ENCODE peak calls at places on chromosomes 12 and 14, in four cellular contexts. A is uterus, S is left ventricle myocardium inferior, Z is fibroblast of lung. T is an unnamed sample.

GRCh38 chr12:4858385-4858784 is 51.3 kb upstream of the KCNA1 start:
- DNase-seq in Z (no peak), S (no peak), A (no peak), T (no peak)

GRCh38 chr12:113647048-113647447 is 175.4 kb upstream of the LHX5 start:
- DNase-seq in S (no peak), A (no peak), Z (no peak), T (no peak)

GRCh38 chr12:79247494-79247893 is 382.9 kb downstream of the SYT1 start:
- DNase-seq in A (no peak), Z (no peak), S (no peak), T (no peak)

GRCh38 chr12:48004039-48004940 is at the start of gene COL2A1:
- DNase-seq in A (no peak), Z (no peak), S (no peak), T (no peak)

GRCh38 chr14:56008160-56008559 is 110.1 kb upstream of the PELI2 start:
- DNase-seq in Z (no peak), A (no peak), S (no peak), T (no peak)

GRCh38 chr12:96194901-96195844 is 998 bp downstream of the ELK3 start:
- DNase-seq in A (peak), S (peak), Z (peak), T (no peak)

GRCh38 chr12:130872179-130873096 is 572 bp downstream of the RAN start:
- DNase-seq in A (no peak), Z (peak), S (peak), T (no peak)

GRCh38 chr14:23071975-23072539 is 14.7 kb upstream of the CDH24 start:
- DNase-seq in A (no peak), Z (no peak), S (no peak), T (no peak)

GRCh38 chr12:91364591-91365184 is 182.1 kb upstream of the DCN start:
- DNase-seq in S (no peak), Z (no peak), A (no peak), T (no peak)

GRCh38 chr14:102528441-102529170 is 19.0 kb upstream of the ANKRD9 start:
- DNase-seq in S (no peak), Z (no peak), A (no peak), T (no peak)

GRCh38 chr12:65741662-65742480 is 82.4 kb upstream of the HMGA2 start:
- DNase-seq in A (peak), Z (peak), S (peak), T (no peak)

GRCh38 chr14:76439237-76439775 is 63.4 kb downstream of the ESRRB start:
- DNase-seq in A (no peak), Z (no peak), S (no peak), T (no peak)

GRCh38 chr12:122275459-122275858 is 9.2 kb upstream of the VPS33A start:
- DNase-seq in A (no peak), Z (no peak), S (no peak), T (no peak)

GRCh38 chr14:99560946-99561683 is 42.9 kb downstream of the CCDC85C start:
- DNase-seq in A (no peak), S (peak), Z (no peak), T (no peak)

GRCh38 chr14:95686935-95687334 is 709 bp downstream of the TCL1B start:
- DNase-seq in S (no peak), Z (no peak), A (no peak), T (no peak)

GRCh38 chr12:129393357-129393937 is 510.4 kb downstream of the TMEM132D start:
- DNase-seq in S (no peak), A (no peak), Z (peak), T (no peak)

GRCh38 chr12:51591020-51591901 is at the start of gene SCN8A:
- DNase-seq in A (peak), Z (peak), S (peak), T (no peak)

GRCh38 chr12:65948320-65949008 is 124.2 kb downstream of the HMGA2 start:
- DNase-seq in S (peak), Z (peak), A (peak), T (peak)

DNA sequence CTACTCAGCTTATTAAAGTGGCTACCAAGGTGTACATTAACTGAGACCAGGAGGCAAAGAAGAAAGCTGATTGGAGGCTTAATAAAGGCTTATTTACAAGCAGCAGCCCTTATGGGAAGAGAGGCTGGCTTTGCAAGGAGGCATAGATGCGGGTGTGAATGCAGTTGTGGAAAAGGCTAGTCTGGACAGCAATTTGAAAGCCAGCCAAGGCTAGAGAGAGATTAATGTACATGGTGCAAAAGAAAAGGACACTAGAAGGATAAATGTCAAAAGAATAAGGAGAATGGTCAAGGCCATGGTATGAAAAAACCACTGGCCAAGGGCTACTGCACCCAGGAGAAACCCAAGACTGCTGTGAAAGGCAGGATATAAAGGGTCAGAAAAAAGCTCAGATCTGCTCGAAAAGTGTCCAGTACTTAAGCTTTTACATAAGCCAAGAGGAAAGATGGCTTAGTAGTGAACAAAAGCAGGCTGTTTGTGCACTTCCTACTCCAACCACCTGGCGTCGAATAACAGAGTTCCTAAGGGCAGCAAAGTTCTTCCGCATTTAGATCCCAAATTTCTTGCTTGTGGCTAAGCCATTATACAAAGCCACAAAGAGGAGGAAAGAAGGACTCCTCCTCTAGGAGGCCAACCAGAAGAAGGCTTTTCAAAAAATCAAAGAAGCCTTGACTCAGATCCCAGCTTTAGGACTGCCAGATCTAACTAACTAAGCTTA is 24.0 kb downstream of the KLRK1 start:
- DNase-seq in A (no peak), Z (peak), S (no peak), T (no peak)
- TF ChIP-seq CTCF in A (no peak), Z (peak), S (peak), T (peak)

GRCh38 chr12:93016752-93017350 is 87.8 kb upstream of the EEA1 start:
- DNase-seq in Z (no peak), S (no peak), A (no peak), T (no peak)
- H3K4me3 ChIP-seq in Z (no peak), S (no peak), A (no peak), T (no peak)

GRCh38 chr12:2360630-2361170 is 307.9 kb downstream of the CACNA1C start:
- DNase-seq in Z (no peak), S (no peak), A (no peak), T (no peak)
- TF ChIP-seq CTCF in Z (peak), S (peak), A (no peak), T (no peak)

GRCh38 chr12:46218509-46219095 is 50.2 kb downstream of the SLC38A1 start:
- DNase-seq in Z (no peak), S (no peak), A (no peak), T (no peak)
- H3K4me3 ChIP-seq in Z (no peak), S (no peak), A (no peak), T (no peak)

DNA sequence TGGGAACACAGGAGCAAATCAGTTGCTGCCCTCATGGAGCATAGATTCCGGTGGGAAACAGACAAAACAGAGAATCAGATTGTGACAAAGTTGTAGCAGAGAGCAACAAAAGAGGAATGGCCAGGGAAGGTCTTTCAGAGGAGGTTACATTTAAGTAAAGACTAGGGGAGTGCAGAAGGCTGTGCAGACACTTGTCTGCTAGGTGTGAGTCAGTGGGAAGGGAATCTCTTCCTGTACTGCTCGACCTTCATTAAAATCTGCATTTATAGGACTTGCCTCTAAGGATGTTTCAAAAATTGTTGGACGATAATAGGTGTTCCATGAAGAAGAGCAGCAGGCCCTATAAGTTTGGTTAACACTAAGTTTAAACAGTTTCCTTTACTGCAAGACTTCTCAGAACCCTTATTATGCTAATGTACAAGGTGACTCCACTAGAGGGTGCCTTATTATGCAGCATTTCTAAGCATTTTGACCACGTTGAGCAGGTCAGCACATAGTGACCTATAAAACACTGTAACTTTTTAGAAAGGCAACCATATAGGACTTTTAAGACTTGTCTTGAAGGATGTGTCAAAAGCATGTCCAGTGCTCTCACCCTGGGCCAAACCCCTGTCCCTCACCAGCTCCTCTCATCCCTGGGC is 91.8 kb upstream of the RIC8B start:
- DNase-seq in S (no peak), Z (peak), A (no peak), T (no peak)
- TF ChIP-seq CTCF in S (peak), Z (peak), A (no peak), T (peak)